ENCODE peak calls at places on chromosome 13, in six cellular contexts. One of them, this sample, is unnamed. For H3K4me1, the result is how much of the 10 kb centered on the place peaks cover.

GRCh38 chr13:42392706-42393572 is 121.0 kb downstream of the AKAP11 start:
- DNase-seq in CD8-positive, alpha-beta memory T cell: no peak
- DNase-seq in IMR-90: no peak
- DNase-seq in Peyer's patch: no peak
- DNase-seq in breast epithelium: no peak
- DNase-seq in uterus: no peak
- DNase-seq in this sample: no peak

GRCh38 chr13:68176486-68176885 is 946.4 kb upstream of the PCDH9 start:
- DNase-seq in CD8-positive, alpha-beta memory T cell: no peak
- DNase-seq in IMR-90: peak
- DNase-seq in Peyer's patch: no peak
- DNase-seq in breast epithelium: no peak
- DNase-seq in uterus: no peak
- DNase-seq in this sample: no peak

GRCh38 chr13:30021611-30022010 is 171.2 kb upstream of the UBL3 start:
- DNase-seq in CD8-positive, alpha-beta memory T cell: no peak
- DNase-seq in IMR-90: peak
- DNase-seq in Peyer's patch: no peak
- DNase-seq in breast epithelium: no peak
- DNase-seq in uterus: no peak
- DNase-seq in this sample: no peak

GRCh38 chr13:67878376-67878775 is 648.2 kb upstream of the PCDH9 start:
- DNase-seq in CD8-positive, alpha-beta memory T cell: no peak
- DNase-seq in IMR-90: no peak
- DNase-seq in Peyer's patch: no peak
- DNase-seq in breast epithelium: no peak
- DNase-seq in uterus: no peak
- DNase-seq in this sample: no peak

GRCh38 chr13:97911311-97912138 is 42.0 kb upstream of the IPO5 start:
- DNase-seq in CD8-positive, alpha-beta memory T cell: no peak
- DNase-seq in IMR-90: peak
- DNase-seq in Peyer's patch: no peak
- DNase-seq in breast epithelium: no peak
- DNase-seq in uterus: no peak
- DNase-seq in this sample: no peak

GRCh38 chr13:24097064-24097463 is 63.5 kb upstream of the SPATA13 start:
- DNase-seq in CD8-positive, alpha-beta memory T cell: no peak
- DNase-seq in IMR-90: peak
- DNase-seq in Peyer's patch: no peak
- DNase-seq in breast epithelium: no peak
- DNase-seq in uterus: no peak
- DNase-seq in this sample: peak

GRCh38 chr13:105979131-105979530 is 556.3 kb downstream of the EFNB2 start:
- DNase-seq in CD8-positive, alpha-beta memory T cell: no peak
- DNase-seq in IMR-90: no peak
- DNase-seq in Peyer's patch: no peak
- DNase-seq in breast epithelium: no peak
- DNase-seq in uterus: no peak
- DNase-seq in this sample: no peak

GRCh38 chr13:28396053-28396452 is 98.9 kb downstream of the FLT1 start:
- DNase-seq in CD8-positive, alpha-beta memory T cell: no peak
- DNase-seq in IMR-90: no peak
- DNase-seq in Peyer's patch: no peak
- DNase-seq in breast epithelium: no peak
- DNase-seq in uterus: no peak
- DNase-seq in this sample: no peak

GRCh38 chr13:34654682-34655081 is 287.4 kb upstream of the NBEA start:
- DNase-seq in CD8-positive, alpha-beta memory T cell: no peak
- DNase-seq in IMR-90: no peak
- DNase-seq in Peyer's patch: no peak
- DNase-seq in breast epithelium: no peak
- DNase-seq in uterus: no peak
- DNase-seq in this sample: no peak

GRCh38 chr13:49303533-49304252 is 56.0 kb downstream of the CDADC1 start:
- DNase-seq in CD8-positive, alpha-beta memory T cell: no peak
- DNase-seq in IMR-90: no peak
- DNase-seq in Peyer's patch: no peak
- DNase-seq in breast epithelium: peak
- DNase-seq in uterus: no peak
- DNase-seq in this sample: peak

GRCh38 chr13:70098669-70099068 is 9.0 kb upstream of the ATXN8OS start:
- DNase-seq in CD8-positive, alpha-beta memory T cell: no peak
- DNase-seq in IMR-90: no peak
- DNase-seq in Peyer's patch: no peak
- DNase-seq in breast epithelium: no peak
- DNase-seq in uterus: no peak
- DNase-seq in this sample: no peak

GRCh38 chr13:95516021-95516420 is 36.5 kb upstream of the CLDN10 start:
- DNase-seq in CD8-positive, alpha-beta memory T cell: no peak
- DNase-seq in IMR-90: no peak
- DNase-seq in Peyer's patch: no peak
- DNase-seq in breast epithelium: no peak
- DNase-seq in uterus: no peak
- DNase-seq in this sample: no peak

GRCh38 chr13:34899888-34900287 is 42.2 kb upstream of the NBEA start:
- DNase-seq in CD8-positive, alpha-beta memory T cell: no peak
- DNase-seq in IMR-90: no peak
- DNase-seq in Peyer's patch: no peak
- DNase-seq in breast epithelium: no peak
- DNase-seq in uterus: no peak
- DNase-seq in this sample: no peak

GRCh38 chr13:26571518-26571917 is 14.0 kb downstream of the WASF3 start:
- DNase-seq in CD8-positive, alpha-beta memory T cell: no peak
- DNase-seq in IMR-90: no peak
- DNase-seq in Peyer's patch: no peak
- DNase-seq in breast epithelium: no peak
- DNase-seq in uterus: no peak
- DNase-seq in this sample: no peak
- H3K27ac ChIP-seq in CD8-positive, alpha-beta memory T cell: no peak
- H3K27ac ChIP-seq in IMR-90: no peak
- H3K27ac ChIP-seq in Peyer's patch: no peak
- H3K27ac ChIP-seq in breast epithelium: no peak
- H3K27ac ChIP-seq in uterus: no peak
- H3K27ac ChIP-seq in this sample: no peak

GRCh38 chr13:73945871-73946270 is 188.3 kb downstream of the KLF12 start:
- DNase-seq in CD8-positive, alpha-beta memory T cell: no peak
- DNase-seq in IMR-90: no peak
- DNase-seq in Peyer's patch: no peak
- DNase-seq in breast epithelium: peak
- DNase-seq in uterus: no peak
- DNase-seq in this sample: no peak

GRCh38 chr13:73945371-73945770 is 188.8 kb downstream of the KLF12 start:
- DNase-seq in CD8-positive, alpha-beta memory T cell: no peak
- DNase-seq in IMR-90: no peak
- DNase-seq in Peyer's patch: no peak
- DNase-seq in breast epithelium: no peak
- DNase-seq in uterus: no peak
- DNase-seq in this sample: no peak

GRCh38 chr13:73943137-73943964 is 190.9 kb downstream of the KLF12 start:
- DNase-seq in CD8-positive, alpha-beta memory T cell: peak
- DNase-seq in IMR-90: no peak
- DNase-seq in Peyer's patch: no peak
- DNase-seq in breast epithelium: no peak
- DNase-seq in uterus: no peak
- DNase-seq in this sample: no peak

GRCh38 chr13:73941752-73942151 is 192.5 kb downstream of the KLF12 start:
- DNase-seq in CD8-positive, alpha-beta memory T cell: no peak
- DNase-seq in IMR-90: no peak
- DNase-seq in Peyer's patch: no peak
- DNase-seq in breast epithelium: no peak
- DNase-seq in uterus: no peak
- DNase-seq in this sample: no peak

DNA sequence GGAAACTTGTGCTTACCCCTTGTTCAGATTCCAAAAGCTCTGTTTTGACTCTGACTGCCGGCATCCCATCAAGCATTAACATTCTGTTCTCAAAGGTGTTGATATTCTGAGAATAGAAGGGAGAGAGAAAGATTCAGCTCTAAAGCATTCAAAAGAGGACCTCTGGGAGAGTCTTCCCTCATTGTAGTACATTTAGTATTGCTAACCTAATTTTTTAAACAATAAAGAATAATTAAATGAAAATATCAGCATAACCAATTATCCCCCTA is 190.3 kb downstream of the KLF12 start:
- DNase-seq in CD8-positive, alpha-beta memory T cell: no peak
- DNase-seq in IMR-90: no peak
- DNase-seq in Peyer's patch: no peak
- DNase-seq in breast epithelium: no peak
- DNase-seq in uterus: no peak
- DNase-seq in this sample: no peak
- H3K4me1 ChIP-seq in CD8-positive, alpha-beta memory T cell: half or more
- H3K4me1 ChIP-seq in IMR-90: under half
- H3K4me1 ChIP-seq in Peyer's patch: under half
- H3K4me1 ChIP-seq in breast epithelium: under half
- H3K4me1 ChIP-seq in uterus: under half
- H3K4me1 ChIP-seq in this sample: under half

GRCh38 chr13:73794755-73795154 is 339.4 kb downstream of the KLF12 start:
- DNase-seq in CD8-positive, alpha-beta memory T cell: no peak
- DNase-seq in IMR-90: no peak
- DNase-seq in Peyer's patch: no peak
- DNase-seq in breast epithelium: no peak
- DNase-seq in uterus: no peak
- DNase-seq in this sample: no peak
- H3K27ac ChIP-seq in CD8-positive, alpha-beta memory T cell: no peak
- H3K27ac ChIP-seq in IMR-90: no peak
- H3K27ac ChIP-seq in Peyer's patch: no peak
- H3K27ac ChIP-seq in breast epithelium: no peak
- H3K27ac ChIP-seq in uterus: no peak
- H3K27ac ChIP-seq in this sample: no peak

GRCh38 chr13:40063743-40064142 is 408.3 kb downstream of the COG6 start:
- DNase-seq in CD8-positive, alpha-beta memory T cell: no peak
- DNase-seq in IMR-90: no peak
- DNase-seq in Peyer's patch: no peak
- DNase-seq in breast epithelium: no peak
- DNase-seq in uterus: no peak
- DNase-seq in this sample: no peak
- H3K4me1 ChIP-seq in CD8-positive, alpha-beta memory T cell: under half
- H3K4me1 ChIP-seq in IMR-90: under half
- H3K4me1 ChIP-seq in Peyer's patch: under half
- H3K4me1 ChIP-seq in breast epithelium: under half
- H3K4me1 ChIP-seq in uterus: under half
- H3K4me1 ChIP-seq in this sample: under half

GRCh38 chr13:108919036-108919907 is 289.9 kb downstream of the MYO16 start:
- DNase-seq in CD8-positive, alpha-beta memory T cell: no peak
- DNase-seq in IMR-90: peak
- DNase-seq in Peyer's patch: no peak
- DNase-seq in breast epithelium: no peak
- DNase-seq in uterus: no peak
- DNase-seq in this sample: no peak
- H3K27ac ChIP-seq in CD8-positive, alpha-beta memory T cell: no peak
- H3K27ac ChIP-seq in IMR-90: no peak
- H3K27ac ChIP-seq in Peyer's patch: no peak
- H3K27ac ChIP-seq in breast epithelium: peak
- H3K27ac ChIP-seq in uterus: peak
- H3K27ac ChIP-seq in this sample: peak

DNA sequence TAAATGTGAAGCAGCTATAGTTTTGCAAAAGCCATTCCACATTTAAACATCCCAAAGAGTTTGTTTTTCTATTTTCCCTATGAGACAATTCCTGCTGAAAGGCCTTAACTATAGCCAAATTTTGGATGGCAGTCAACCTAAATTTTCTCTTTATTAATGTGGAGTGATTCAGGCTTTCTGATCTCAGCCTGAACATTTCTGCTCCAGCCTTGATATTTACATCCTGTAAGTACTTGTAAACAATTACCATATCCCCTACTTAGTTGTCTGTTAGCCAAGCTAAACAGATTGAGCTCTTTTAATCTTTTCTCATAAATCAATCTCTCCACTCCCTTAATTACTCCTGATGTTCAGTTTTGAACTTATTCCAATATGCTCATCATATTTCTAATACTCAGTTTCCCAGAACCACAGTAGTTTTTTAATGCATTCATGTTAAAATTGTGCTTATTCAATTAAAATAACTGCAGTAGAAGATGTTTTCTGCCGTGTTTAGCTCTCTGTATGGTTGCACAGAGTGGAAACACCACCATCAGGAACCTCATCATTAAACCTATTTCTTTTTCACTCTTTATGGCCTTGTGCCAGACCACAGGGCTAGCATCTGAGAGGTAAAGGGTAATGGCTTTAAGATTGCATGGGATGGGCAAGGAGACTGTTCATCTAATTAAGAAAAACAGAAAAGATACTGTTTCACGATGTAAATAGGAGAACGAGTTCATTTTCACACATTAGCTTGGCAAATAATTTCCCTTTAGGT is 1235.2 kb upstream of the SLC10A2 start:
- DNase-seq in CD8-positive, alpha-beta memory T cell: no peak
- DNase-seq in IMR-90: peak
- DNase-seq in Peyer's patch: no peak
- DNase-seq in breast epithelium: no peak
- DNase-seq in uterus: no peak
- DNase-seq in this sample: no peak
- H3K4me1 ChIP-seq in CD8-positive, alpha-beta memory T cell: under half
- H3K4me1 ChIP-seq in IMR-90: under half
- H3K4me1 ChIP-seq in Peyer's patch: under half
- H3K4me1 ChIP-seq in breast epithelium: under half
- H3K4me1 ChIP-seq in uterus: under half
- H3K4me1 ChIP-seq in this sample: under half

GRCh38 chr13:50914848-50915247 is 5.3 kb downstream of the RNASEH2B start:
- DNase-seq in CD8-positive, alpha-beta memory T cell: no peak
- DNase-seq in IMR-90: peak
- DNase-seq in Peyer's patch: no peak
- DNase-seq in breast epithelium: no peak
- DNase-seq in uterus: no peak
- DNase-seq in this sample: no peak

GRCh38 chr13:50915562-50915961 is 6.0 kb downstream of the RNASEH2B start:
- DNase-seq in CD8-positive, alpha-beta memory T cell: no peak
- DNase-seq in IMR-90: no peak
- DNase-seq in Peyer's patch: peak
- DNase-seq in breast epithelium: no peak
- DNase-seq in uterus: no peak
- DNase-seq in this sample: no peak

GRCh38 chr13:50911937-50912624 is 2.5 kb downstream of the RNASEH2B start:
- DNase-seq in CD8-positive, alpha-beta memory T cell: peak
- DNase-seq in IMR-90: peak
- DNase-seq in Peyer's patch: peak
- DNase-seq in breast epithelium: peak
- DNase-seq in uterus: peak
- DNase-seq in this sample: peak

GRCh38 chr13:50912851-50913250 is 3.3 kb downstream of the RNASEH2B start:
- DNase-seq in CD8-positive, alpha-beta memory T cell: no peak
- DNase-seq in IMR-90: peak
- DNase-seq in Peyer's patch: no peak
- DNase-seq in breast epithelium: no peak
- DNase-seq in uterus: no peak
- DNase-seq in this sample: no peak

DNA sequence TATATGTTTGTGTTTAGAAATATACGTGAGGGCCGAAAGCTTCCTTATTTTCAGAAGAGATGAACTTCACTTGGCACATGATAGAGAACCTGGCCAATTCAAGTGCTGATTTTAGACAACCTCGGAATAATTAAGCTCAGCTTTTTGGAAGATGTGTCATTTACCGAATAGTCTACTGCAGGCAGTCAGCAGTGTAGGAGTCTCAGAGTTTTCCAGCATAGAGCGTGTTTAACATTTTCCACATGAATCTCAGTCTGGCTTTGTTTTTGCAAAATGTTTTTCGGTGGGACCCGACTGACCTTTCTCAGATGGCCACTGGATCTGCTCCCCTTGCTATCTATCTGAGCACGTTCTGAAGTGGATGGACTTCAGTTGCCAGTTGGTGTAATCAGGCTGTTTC is 4.7 kb downstream of the RNASEH2B start:
- DNase-seq in CD8-positive, alpha-beta memory T cell: no peak
- DNase-seq in IMR-90: no peak
- DNase-seq in Peyer's patch: no peak
- DNase-seq in breast epithelium: no peak
- DNase-seq in uterus: no peak
- DNase-seq in this sample: no peak
- H3K27ac ChIP-seq in CD8-positive, alpha-beta memory T cell: no peak
- H3K27ac ChIP-seq in IMR-90: no peak
- H3K27ac ChIP-seq in Peyer's patch: peak
- H3K27ac ChIP-seq in breast epithelium: peak
- H3K27ac ChIP-seq in uterus: peak
- H3K27ac ChIP-seq in this sample: no peak

This sample was measured in adrenal gland.